ENCODE peak calls at places on chromosomes 7 and 10, in four cellular contexts. Q is germinal center, Y is head of caudate nucleus, O is H1. B is an unnamed sample.

GRCh38 chr10:124213881-124214523 is 120.6 kb upstream of the CHST15 start:
- DNase-seq in O (no peak), Y (no peak), Q (no peak), B (no peak)

GRCh38 chr7:44970521-44971051 is 8.2 kb downstream of the MYO1G start:
- DNase-seq in O (no peak), Q (no peak), Y (no peak), B (no peak)

GRCh38 chr7:83190659-83191389 is 28.1 kb upstream of the PCLO start:
- DNase-seq in O (no peak), Y (no peak), Q (no peak), B (no peak)

GRCh38 chr7:12951397-12951801 is 264.0 kb downstream of the ARL4A start:
- DNase-seq in O (no peak), Q (no peak), Y (no peak), B (no peak)

GRCh38 chr10:96512997-96513685 is 585 bp downstream of the TLL2 start:
- DNase-seq in Y (no peak), Q (peak), O (no peak), B (peak)

GRCh38 chr10:121070257-121070656 is 219.1 kb downstream of the WDR11 start:
- DNase-seq in Q (peak), Y (no peak), O (no peak), B (peak)

GRCh38 chr10:84294766-84295447 is 33.5 kb upstream of the CCSER2 start:
- DNase-seq in Y (no peak), Q (no peak), O (no peak), B (no peak)

GRCh38 chr10:10758306-10758705 is 259.4 kb upstream of the CELF2 start:
- DNase-seq in Y (no peak), O (no peak), Q (no peak), B (no peak)

GRCh38 chr7:132654150-132654549 is 77.9 kb upstream of the PLXNA4 start:
- DNase-seq in Q (peak), O (no peak), Y (no peak), B (peak)

GRCh38 chr7:131745645-131746248 is 189.3 kb upstream of the PODXL start:
- DNase-seq in Q (no peak), Y (no peak), O (no peak), B (no peak)

GRCh38 chr7:27157717-27158431 is 1.4 kb upstream of the HOXA7 start:
- DNase-seq in Q (no peak), O (no peak), Y (no peak), B (no peak)

GRCh38 chr10:114174462-114175190 is 623 bp upstream of the CCDC186 start:
- DNase-seq in O (no peak), Q (no peak), Y (peak), B (no peak)

GRCh38 chr10:97719602-97720001 is 6.1 kb downstream of the MARVELD1 start:
- DNase-seq in Y (no peak), Q (no peak), O (no peak), B (no peak)

GRCh38 chr10:29078919-29079318 is 210.0 kb upstream of the LYZL1 start:
- DNase-seq in Y (no peak), O (no peak), Q (no peak), B (no peak)

GRCh38 chr10:49368256-49368655 is 27.6 kb downstream of the DRGX start:
- DNase-seq in Q (no peak), O (no peak), Y (no peak), B (no peak)

GRCh38 chr10:110783509-110784103 is 88.1 kb upstream of the PDCD4 start:
- DNase-seq in O (no peak), Q (no peak), Y (peak), B (no peak)

GRCh38 chr10:73953665-73954064 is 42.7 kb downstream of the PLAU start:
- DNase-seq in Q (no peak), Y (no peak), O (no peak), B (no peak)

B was measured in OCI-LY7.